ENCODE peak calls at places on chromosomes 3 and 15, in four cellular contexts. V is A549, F is mucosa of descending colon, J is body of pancreas. P is an unnamed sample.

GRCh38 chr15:66228807-66229557 is 24.6 kb downstream of the MEGF11 start:
- DNase-seq in V (no peak), J (no peak), F (no peak), P (peak; percentile 50)

GRCh38 chr3:107240183-107241091 is 136.8 kb upstream of the CCDC54 start:
- DNase-seq in V (peak; percentile 70), F (peak; percentile 70), J (peak; percentile 65), P (peak; percentile 93)

GRCh38 chr15:43509923-43510229 is 7.5 kb upstream of the MAP1A start:
- DNase-seq in J (no peak), V (no peak), F (no peak), P (no peak)

GRCh38 chr3:116318370-116318769 is 126.9 kb downstream of the LSAMP start:
- DNase-seq in V (no peak), F (no peak), J (no peak), P (no peak)

GRCh38 chr15:55819397-55820034 is 76.6 kb upstream of the PRTG start:
- DNase-seq in F (no peak), V (no peak), J (no peak), P (no peak)

GRCh38 chr3:39587113-39587512 is 119.6 kb downstream of the MOBP start:
- DNase-seq in J (no peak), F (no peak), V (no peak), P (no peak)

GRCh38 chr3:85304360-85304964 is 345.7 kb downstream of the CADM2 start:
- DNase-seq in V (peak; percentile 3), J (no peak), F (no peak), P (no peak)

GRCh38 chr3:35487396-35487795 is 151.9 kb upstream of the ARPP21 start:
- DNase-seq in J (no peak), V (no peak), F (no peak), P (no peak)

GRCh38 chr15:101406796-101407195 is 82.7 kb downstream of the PCSK6 start:
- DNase-seq in V (no peak), J (no peak), F (no peak), P (no peak)

GRCh38 chr15:59522988-59523461 is 85.0 kb downstream of the FAM81A start:
- DNase-seq in F (no peak), V (no peak), J (no peak), P (peak; percentile 81)

GRCh38 chr15:69031013-69032001 is 16.8 kb downstream of the NOX5 start:
- DNase-seq in J (peak; percentile 35), F (peak; percentile 66), V (peak; percentile 82), P (peak; percentile 87)
- TF ChIP-seq CTCF in J (peak; percentile 20), F (peak; percentile 47), V (peak; percentile 90), P (peak; percentile 9)

GRCh38 chr3:31977736-31978135 is 3.3 kb downstream of the OSBPL10 start:
- DNase-seq in V (no peak), F (no peak), J (no peak), P (no peak)

GRCh38 chr3:31978553-31978952 is 2.5 kb downstream of the OSBPL10 start:
- DNase-seq in J (no peak), F (no peak), V (no peak), P (no peak)

GRCh38 chr3:31979006-31979697 is 1.9 kb downstream of the OSBPL10 start:
- DNase-seq in V (no peak), J (no peak), F (no peak), P (no peak)

GRCh38 chr3:31981206-31982181 is at the start of the genes OSBPL10 and ZNF860:
- DNase-seq in V (peak; percentile 53), J (peak; percentile 89), F (peak; percentile 88), P (peak; percentile 90)

DNA sequence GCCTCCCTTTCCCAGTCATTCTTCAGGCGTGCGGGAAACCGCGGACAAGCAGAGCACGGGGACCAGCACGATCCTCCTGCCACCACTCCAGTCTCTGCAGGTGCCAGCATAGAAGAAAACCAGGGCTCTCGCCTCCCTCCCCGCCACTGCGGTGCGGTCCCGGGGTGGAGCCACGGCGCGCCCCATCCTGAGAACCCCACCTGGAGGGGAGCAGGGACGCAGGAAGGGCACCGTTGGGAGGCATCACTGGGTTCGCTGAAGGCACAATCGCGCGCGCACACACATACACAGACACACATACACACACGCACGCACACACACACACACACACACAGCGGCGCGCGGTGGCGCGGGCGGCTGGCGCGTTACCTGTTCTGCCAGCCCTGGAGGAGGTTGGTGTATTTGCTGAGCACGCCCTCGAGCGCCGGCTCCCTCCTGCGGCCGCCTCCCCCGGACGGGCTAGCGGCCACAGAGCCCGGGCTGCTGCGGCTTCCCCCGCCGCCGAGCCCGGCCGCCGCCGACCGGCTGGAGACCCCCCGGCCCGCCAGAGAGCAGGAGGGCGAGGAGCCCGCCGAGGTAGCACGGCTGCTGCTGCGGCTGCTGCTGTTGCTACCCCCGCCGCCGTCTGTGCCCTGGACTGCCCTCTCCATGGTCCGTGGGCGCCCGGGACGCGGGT is 394 bp downstream of the OSBPL10 start:
- DNase-seq in V (peak; percentile 41), F (peak; percentile 86), J (peak; percentile 81), P (peak; percentile 93)
- TF ChIP-seq CTCF in V (peak; percentile 14), F (no peak), J (no peak), P (peak; percentile 34)

DNA sequence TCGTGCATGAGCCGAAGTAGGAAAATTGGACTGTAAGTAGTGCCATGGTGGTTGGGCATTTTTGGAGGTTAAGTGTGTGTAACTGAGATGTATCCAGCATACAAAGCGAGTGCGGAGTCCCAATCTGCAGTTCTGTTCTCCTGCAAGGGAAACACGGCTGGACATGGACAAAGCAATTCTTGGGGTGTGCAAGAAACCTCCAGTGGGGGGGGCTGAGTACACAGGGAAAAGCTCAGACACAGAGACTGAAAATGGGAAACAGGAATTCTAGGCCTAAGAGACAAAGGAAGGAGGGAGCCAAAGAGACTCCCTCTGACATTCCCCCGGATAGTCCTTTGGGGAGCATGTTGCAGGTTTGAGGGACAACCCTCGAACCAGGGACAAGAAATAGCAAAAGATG is 83.2 kb upstream of the PLSCR4 start:
- DNase-seq in V (no peak), F (peak; percentile 27), J (peak; percentile 41), P (no peak)
- TF ChIP-seq CTCF in V (peak; percentile 42), F (no peak), J (no peak), P (no peak)

GRCh38 chr15:38853608-38854007 is 289.0 kb upstream of the RASGRP1 start:
- DNase-seq in J (no peak), V (no peak), F (peak; percentile 21), P (no peak)
- TF ChIP-seq CTCF in J (no peak), V (no peak), F (no peak), P (peak; percentile 22)

GRCh38 chr3:11643212-11644087 is at the start of gene VGLL4:
- DNase-seq in F (peak; percentile 87), J (peak; percentile 86), V (peak; percentile 79), P (peak; percentile 95)

GRCh38 chr3:11641316-11641682 is 2.4 kb downstream of the VGLL4 start:
- DNase-seq in J (no peak), F (no peak), V (peak; percentile 18), P (no peak)

GRCh38 chr3:11640009-11640673 is 3.6 kb downstream of the VGLL4 start:
- DNase-seq in V (no peak), F (no peak), J (no peak), P (no peak)

GRCh38 chr3:11641683-11642407 is 1.9 kb downstream of the VGLL4 start:
- DNase-seq in F (peak; percentile 43), J (no peak), V (peak; percentile 33), P (no peak)

DNA sequence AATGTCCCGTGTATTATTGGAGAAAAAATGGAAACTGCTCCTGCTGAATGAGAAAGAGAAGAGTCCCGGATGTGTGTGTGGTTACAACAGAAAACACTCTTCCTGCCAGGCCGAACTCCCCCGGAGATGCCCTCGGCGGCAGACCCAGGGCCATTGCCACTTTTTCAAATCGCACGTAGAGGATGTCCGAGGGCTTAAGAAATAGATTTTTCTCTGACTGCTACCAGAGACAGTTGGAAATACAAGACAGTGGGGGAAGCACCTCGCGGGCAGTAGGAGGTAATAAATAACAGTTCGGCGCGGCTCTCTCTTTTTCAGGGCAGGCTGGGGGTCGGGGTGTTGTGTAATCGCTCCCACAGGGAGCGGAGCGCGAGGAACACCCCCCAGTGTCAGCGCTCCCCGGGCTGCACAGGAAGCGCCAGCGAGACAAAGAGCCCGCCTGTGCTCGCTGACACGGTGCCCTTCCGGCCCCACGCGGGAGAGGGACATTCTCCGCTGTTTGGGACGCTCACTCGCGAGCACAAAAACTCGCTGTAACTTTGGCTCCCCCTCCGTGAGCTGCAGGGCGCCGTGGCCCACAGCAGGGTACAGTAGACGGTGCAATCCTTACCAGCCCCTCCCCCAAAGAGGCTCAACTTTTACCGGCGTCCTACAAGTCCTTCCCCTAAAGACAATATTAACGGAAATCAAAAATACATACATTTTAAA is 1.1 kb downstream of the VGLL4 start:
- DNase-seq in F (peak; percentile 63), V (peak; percentile 62), J (peak; percentile 69), P (peak; percentile 95)
- TF ChIP-seq CTCF in F (no peak), V (no peak), J (no peak), P (no peak)